ENCODE peak calls at places on chromosomes 11 and 22, in eight cellular contexts. One of them, this sample, is unnamed.

GRCh38 chr22:39087881-39088687 is 9.0 kb upstream of the APOBEC3H start:
- DNase-seq in spleen: peak; percentile 68
- DNase-seq in CD8-positive, alpha-beta T cell: no peak
- DNase-seq in stomach: no peak
- DNase-seq in gastrocnemius medialis: no peak
- DNase-seq in PC-3: no peak
- DNase-seq in esophagus squamous epithelium: no peak
- DNase-seq in upper lobe of right lung: no peak
- DNase-seq in this sample: no peak

GRCh38 chr11:115561116-115561515 is 56.9 kb upstream of the CADM1 start:
- DNase-seq in spleen: no peak
- DNase-seq in CD8-positive, alpha-beta T cell: no peak
- DNase-seq in stomach: no peak
- DNase-seq in gastrocnemius medialis: no peak
- DNase-seq in PC-3: no peak
- DNase-seq in esophagus squamous epithelium: no peak
- DNase-seq in upper lobe of right lung: no peak
- DNase-seq in this sample: no peak

GRCh38 chr11:8090756-8091155 is 9.7 kb downstream of the TUB start:
- DNase-seq in spleen: peak; percentile 24
- DNase-seq in CD8-positive, alpha-beta T cell: no peak
- DNase-seq in stomach: no peak
- DNase-seq in gastrocnemius medialis: no peak
- DNase-seq in PC-3: peak; percentile 30
- DNase-seq in esophagus squamous epithelium: no peak
- DNase-seq in upper lobe of right lung: no peak
- DNase-seq in this sample: no peak

GRCh38 chr11:106854429-106854828 is 163.8 kb downstream of the GUCY1A2 start:
- DNase-seq in spleen: peak; percentile 41
- DNase-seq in CD8-positive, alpha-beta T cell: no peak
- DNase-seq in stomach: no peak
- DNase-seq in gastrocnemius medialis: no peak
- DNase-seq in PC-3: no peak
- DNase-seq in esophagus squamous epithelium: no peak
- DNase-seq in upper lobe of right lung: no peak
- DNase-seq in this sample: no peak

GRCh38 chr22:41699264-41700104 is at the start of gene MEI1:
- DNase-seq in spleen: peak; percentile 96
- DNase-seq in CD8-positive, alpha-beta T cell: peak; percentile 87
- DNase-seq in stomach: peak; percentile 90
- DNase-seq in gastrocnemius medialis: peak; percentile 65
- DNase-seq in PC-3: no peak
- DNase-seq in esophagus squamous epithelium: peak; percentile 23
- DNase-seq in upper lobe of right lung: peak; percentile 93
- DNase-seq in this sample: peak; percentile 60

GRCh38 chr11:13487661-13488030 is 8.2 kb downstream of the PTH start:
- DNase-seq in spleen: no peak
- DNase-seq in CD8-positive, alpha-beta T cell: peak; percentile 22
- DNase-seq in stomach: no peak
- DNase-seq in gastrocnemius medialis: no peak
- DNase-seq in PC-3: peak; percentile 29
- DNase-seq in esophagus squamous epithelium: no peak
- DNase-seq in upper lobe of right lung: no peak
- DNase-seq in this sample: no peak

GRCh38 chr22:23213581-23214341 is 33.5 kb downstream of the BCR start:
- DNase-seq in spleen: peak; percentile 0
- DNase-seq in CD8-positive, alpha-beta T cell: no peak
- DNase-seq in stomach: no peak
- DNase-seq in gastrocnemius medialis: no peak
- DNase-seq in PC-3: no peak
- DNase-seq in esophagus squamous epithelium: no peak
- DNase-seq in upper lobe of right lung: no peak
- DNase-seq in this sample: no peak

GRCh38 chr11:5605849-5606248 is 9.4 kb downstream of the TRIM6 start:
- DNase-seq in spleen: no peak
- DNase-seq in CD8-positive, alpha-beta T cell: no peak
- DNase-seq in stomach: no peak
- DNase-seq in gastrocnemius medialis: no peak
- DNase-seq in PC-3: peak; percentile 59
- DNase-seq in esophagus squamous epithelium: no peak
- DNase-seq in upper lobe of right lung: no peak
- DNase-seq in this sample: no peak

GRCh38 chr11:86942212-86942611 is 13.0 kb downstream of the FZD4 start:
- DNase-seq in spleen: no peak
- DNase-seq in CD8-positive, alpha-beta T cell: no peak
- DNase-seq in stomach: no peak
- DNase-seq in gastrocnemius medialis: no peak
- DNase-seq in PC-3: peak; percentile 44
- DNase-seq in esophagus squamous epithelium: no peak
- DNase-seq in upper lobe of right lung: no peak
- DNase-seq in this sample: no peak

GRCh38 chr11:33475999-33476398 is 218.8 kb downstream of the HIPK3 start:
- DNase-seq in spleen: no peak
- DNase-seq in CD8-positive, alpha-beta T cell: no peak
- DNase-seq in stomach: peak; percentile 29
- DNase-seq in gastrocnemius medialis: no peak
- DNase-seq in PC-3: peak; percentile 20
- DNase-seq in esophagus squamous epithelium: no peak
- DNase-seq in upper lobe of right lung: no peak
- DNase-seq in this sample: peak; percentile 36

GRCh38 chr11:20155683-20156279 is 4.5 kb downstream of the DBX1 start:
- DNase-seq in spleen: no peak
- DNase-seq in CD8-positive, alpha-beta T cell: no peak
- DNase-seq in stomach: no peak
- DNase-seq in gastrocnemius medialis: no peak
- DNase-seq in PC-3: no peak
- DNase-seq in esophagus squamous epithelium: no peak
- DNase-seq in upper lobe of right lung: no peak
- DNase-seq in this sample: no peak

GRCh38 chr11:74683941-74684481 is 47.2 kb downstream of the CHRDL2 start:
- DNase-seq in spleen: peak; percentile 53
- DNase-seq in CD8-positive, alpha-beta T cell: no peak
- DNase-seq in stomach: no peak
- DNase-seq in gastrocnemius medialis: no peak
- DNase-seq in PC-3: peak; percentile 28
- DNase-seq in esophagus squamous epithelium: no peak
- DNase-seq in upper lobe of right lung: peak; percentile 58
- DNase-seq in this sample: no peak

GRCh38 chr11:94032066-94032465 is 10.9 kb downstream of the HEPHL1 start:
- DNase-seq in spleen: no peak
- DNase-seq in CD8-positive, alpha-beta T cell: no peak
- DNase-seq in stomach: no peak
- DNase-seq in gastrocnemius medialis: no peak
- DNase-seq in PC-3: no peak
- DNase-seq in esophagus squamous epithelium: no peak
- DNase-seq in upper lobe of right lung: no peak
- DNase-seq in this sample: no peak

DNA sequence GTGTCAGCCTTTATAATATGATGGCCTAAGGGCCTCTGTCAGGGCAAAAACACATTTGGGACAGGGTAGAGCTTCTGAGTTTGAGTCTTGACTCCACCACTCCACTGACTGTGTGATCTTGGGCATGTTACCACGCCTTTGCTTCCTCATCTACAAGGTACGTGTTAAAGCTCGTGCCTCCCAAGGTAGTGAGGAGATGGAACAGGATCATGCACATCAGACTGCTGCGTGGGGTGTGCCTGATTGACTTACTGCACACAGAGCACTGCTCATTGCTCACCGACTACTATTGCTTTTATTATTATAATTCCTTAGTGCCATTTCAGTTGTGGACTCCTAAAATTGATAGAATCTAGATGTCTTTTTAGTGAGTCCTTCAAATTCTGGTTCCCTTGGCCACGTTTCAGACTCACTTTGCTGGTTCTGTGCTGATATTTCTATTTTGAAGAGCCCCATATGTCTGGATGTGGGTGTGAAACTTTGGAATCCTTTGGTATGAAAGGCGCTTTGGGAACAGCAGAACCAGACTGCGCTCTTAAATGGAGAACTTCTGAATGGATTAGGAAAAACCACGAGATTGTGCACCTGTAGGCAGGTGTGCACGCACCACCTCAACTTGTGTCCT is 44.1 kb upstream of the RAB1B start:
- DNase-seq in spleen: no peak
- DNase-seq in CD8-positive, alpha-beta T cell: no peak
- DNase-seq in stomach: no peak
- DNase-seq in gastrocnemius medialis: no peak
- DNase-seq in PC-3: no peak
- DNase-seq in esophagus squamous epithelium: no peak
- DNase-seq in upper lobe of right lung: peak; percentile 39
- DNase-seq in this sample: no peak
- H3K36me3 ChIP-seq in spleen: peaks cover 89% of the 10 kb centered on the region
- H3K36me3 ChIP-seq in CD8-positive, alpha-beta T cell: peaks cover 52% of the 10 kb centered on the region
- H3K36me3 ChIP-seq in stomach: peaks cover 60% of the 10 kb centered on the region
- H3K36me3 ChIP-seq in gastrocnemius medialis: peaks cover 19% of the 10 kb centered on the region
- H3K36me3 ChIP-seq in PC-3: no peaks in the 10 kb centered on the region
- H3K36me3 ChIP-seq in esophagus squamous epithelium: peaks cover 83% of the 10 kb centered on the region
- H3K36me3 ChIP-seq in upper lobe of right lung: peaks cover 39% of the 10 kb centered on the region
- H3K36me3 ChIP-seq in this sample: no peaks in the 10 kb centered on the region

GRCh38 chr11:109865558-109866186 is 227.5 kb upstream of the ZC3H12C start:
- DNase-seq in spleen: no peak
- DNase-seq in CD8-positive, alpha-beta T cell: no peak
- DNase-seq in stomach: no peak
- DNase-seq in gastrocnemius medialis: no peak
- DNase-seq in PC-3: peak; percentile 62
- DNase-seq in esophagus squamous epithelium: no peak
- DNase-seq in upper lobe of right lung: no peak
- DNase-seq in this sample: no peak
- TF ChIP-seq CTCF in spleen: no peak
- TF ChIP-seq CTCF in CD8-positive, alpha-beta T cell: no peak
- TF ChIP-seq CTCF in stomach: no peak
- TF ChIP-seq CTCF in gastrocnemius medialis: no peak
- TF ChIP-seq CTCF in PC-3: peak; percentile 58
- TF ChIP-seq CTCF in esophagus squamous epithelium: no peak
- TF ChIP-seq CTCF in upper lobe of right lung: no peak
- TF ChIP-seq CTCF in this sample: no peak

DNA sequence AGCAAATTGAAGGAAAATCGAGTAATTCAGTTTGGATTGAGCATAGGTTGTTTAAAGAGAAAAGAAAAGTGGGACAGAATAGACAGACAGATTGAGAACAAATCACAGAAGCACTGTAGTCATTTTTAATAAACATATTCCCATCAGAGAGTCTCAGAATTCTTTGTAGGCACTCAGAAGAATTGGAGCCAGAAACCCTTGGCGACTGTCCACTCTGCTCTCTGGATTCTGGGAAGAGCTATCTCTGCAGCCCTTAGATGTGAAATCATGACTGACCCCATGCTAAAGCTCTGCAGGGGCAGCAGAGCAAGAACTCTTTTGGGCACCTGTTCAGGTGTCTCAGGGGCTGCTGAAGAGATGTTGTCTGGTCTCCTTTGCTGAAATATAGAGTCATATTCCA is 223.7 kb upstream of the KIRREL3 start:
- DNase-seq in spleen: no peak
- DNase-seq in CD8-positive, alpha-beta T cell: no peak
- DNase-seq in stomach: no peak
- DNase-seq in gastrocnemius medialis: no peak
- DNase-seq in PC-3: no peak
- DNase-seq in esophagus squamous epithelium: no peak
- DNase-seq in upper lobe of right lung: no peak
- DNase-seq in this sample: no peak
- H3K36me3 ChIP-seq in spleen: no peaks in the 10 kb centered on the region
- H3K36me3 ChIP-seq in CD8-positive, alpha-beta T cell: no peaks in the 10 kb centered on the region
- H3K36me3 ChIP-seq in stomach: no peaks in the 10 kb centered on the region
- H3K36me3 ChIP-seq in gastrocnemius medialis: no peaks in the 10 kb centered on the region
- H3K36me3 ChIP-seq in PC-3: no peaks in the 10 kb centered on the region
- H3K36me3 ChIP-seq in esophagus squamous epithelium: no peaks in the 10 kb centered on the region
- H3K36me3 ChIP-seq in upper lobe of right lung: no peaks in the 10 kb centered on the region
- H3K36me3 ChIP-seq in this sample: no peaks in the 10 kb centered on the region

DNA sequence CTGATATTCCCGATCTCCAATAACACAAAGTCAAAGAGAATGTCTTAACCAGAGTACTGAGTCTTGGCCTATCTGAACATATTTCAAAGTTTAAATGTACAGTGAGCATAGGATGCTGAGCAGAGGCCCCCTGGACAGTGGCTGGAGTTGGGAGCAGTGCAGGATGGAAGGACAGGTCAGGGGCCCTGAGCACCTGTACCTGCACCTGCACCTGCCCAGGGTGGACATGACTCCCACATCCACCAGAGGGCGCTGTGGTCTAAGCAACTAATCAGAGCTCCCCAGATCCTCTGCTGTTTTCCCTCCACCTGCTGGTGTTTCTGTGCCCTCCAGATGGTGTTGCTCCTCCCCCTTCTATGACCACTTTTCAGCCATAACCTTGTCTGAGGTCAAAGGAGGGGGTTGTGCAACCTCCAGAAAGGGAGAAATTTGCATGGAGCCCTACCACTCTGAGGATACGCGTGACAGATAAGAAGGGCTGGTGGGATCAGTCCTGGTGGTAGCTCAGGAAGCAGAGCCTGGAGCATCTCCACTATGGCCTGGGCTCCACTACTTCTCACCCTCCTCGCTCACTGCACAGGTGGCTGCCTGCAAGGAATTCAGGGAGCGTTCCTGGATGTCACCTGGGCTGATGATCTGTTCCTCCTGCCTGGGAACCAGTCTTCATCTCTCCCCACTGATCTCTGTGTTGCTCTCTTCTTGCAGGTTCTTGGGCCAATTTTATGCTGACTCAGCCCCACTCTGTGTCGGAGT is 49.1 kb upstream of the VPREB1 start:
- DNase-seq in spleen: peak; percentile 92
- DNase-seq in CD8-positive, alpha-beta T cell: peak; percentile 80
- DNase-seq in stomach: peak; percentile 83
- DNase-seq in gastrocnemius medialis: peak; percentile 35
- DNase-seq in PC-3: peak; percentile 85
- DNase-seq in esophagus squamous epithelium: no peak
- DNase-seq in upper lobe of right lung: peak; percentile 83
- DNase-seq in this sample: peak; percentile 48
- TF ChIP-seq CTCF in spleen: peak; percentile 80
- TF ChIP-seq CTCF in CD8-positive, alpha-beta T cell: peak; percentile 95
- TF ChIP-seq CTCF in stomach: peak; percentile 72
- TF ChIP-seq CTCF in gastrocnemius medialis: peak; percentile 63
- TF ChIP-seq CTCF in PC-3: peak; percentile 82
- TF ChIP-seq CTCF in esophagus squamous epithelium: peak; percentile 67
- TF ChIP-seq CTCF in upper lobe of right lung: peak; percentile 80
- TF ChIP-seq CTCF in this sample: peak; percentile 74

GRCh38 chr11:70384486-70385152 is 13.7 kb upstream of the CTTN start:
- DNase-seq in spleen: no peak
- DNase-seq in CD8-positive, alpha-beta T cell: no peak
- DNase-seq in stomach: no peak
- DNase-seq in gastrocnemius medialis: no peak
- DNase-seq in PC-3: no peak
- DNase-seq in esophagus squamous epithelium: no peak
- DNase-seq in upper lobe of right lung: peak; percentile 60
- DNase-seq in this sample: no peak
- H3K36me3 ChIP-seq in spleen: peaks cover 56% of the 10 kb centered on the region
- H3K36me3 ChIP-seq in CD8-positive, alpha-beta T cell: peaks cover 4% of the 10 kb centered on the region
- H3K36me3 ChIP-seq in stomach: peaks cover 54% of the 10 kb centered on the region
- H3K36me3 ChIP-seq in gastrocnemius medialis: peaks cover 21% of the 10 kb centered on the region
- H3K36me3 ChIP-seq in PC-3: peaks cover 41% of the 10 kb centered on the region
- H3K36me3 ChIP-seq in esophagus squamous epithelium: peaks cover 61% of the 10 kb centered on the region
- H3K36me3 ChIP-seq in upper lobe of right lung: peaks cover 49% of the 10 kb centered on the region
- H3K36me3 ChIP-seq in this sample: no peaks in the 10 kb centered on the region

DNA sequence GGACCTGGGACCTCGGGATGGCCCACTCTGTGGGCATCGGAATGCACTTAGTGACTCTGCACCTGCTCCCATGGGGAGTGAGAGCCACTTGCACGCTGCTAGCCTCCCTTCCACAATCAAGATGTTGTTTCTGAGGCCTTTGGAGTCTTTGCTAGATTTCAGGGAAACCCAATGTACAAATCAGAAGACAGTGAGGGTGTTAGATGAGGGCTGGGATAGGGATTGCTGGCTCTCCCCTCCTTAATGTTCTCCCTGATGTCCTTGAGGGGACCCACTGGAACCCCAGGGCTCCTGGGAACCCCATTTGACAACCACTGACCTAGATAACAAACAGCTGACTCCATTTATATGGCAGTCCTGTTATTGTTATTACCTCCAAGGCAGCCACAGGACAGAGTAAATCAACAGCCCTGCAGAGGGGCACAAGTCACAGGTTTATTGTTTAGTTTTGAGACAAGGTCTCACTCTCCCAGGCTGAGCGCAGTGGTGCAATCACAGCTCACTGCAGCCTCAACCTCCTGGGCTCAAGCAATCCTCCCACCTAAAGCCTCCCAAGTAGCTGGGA is 31.3 kb upstream of the COMT start:
- DNase-seq in spleen: no peak
- DNase-seq in CD8-positive, alpha-beta T cell: no peak
- DNase-seq in stomach: no peak
- DNase-seq in gastrocnemius medialis: no peak
- DNase-seq in PC-3: no peak
- DNase-seq in esophagus squamous epithelium: no peak
- DNase-seq in upper lobe of right lung: no peak
- DNase-seq in this sample: no peak
- TF ChIP-seq CTCF in spleen: peak; percentile 40
- TF ChIP-seq CTCF in CD8-positive, alpha-beta T cell: peak; percentile 21
- TF ChIP-seq CTCF in stomach: no peak
- TF ChIP-seq CTCF in gastrocnemius medialis: no peak
- TF ChIP-seq CTCF in PC-3: no peak
- TF ChIP-seq CTCF in esophagus squamous epithelium: no peak
- TF ChIP-seq CTCF in upper lobe of right lung: no peak
- TF ChIP-seq CTCF in this sample: no peak

This sample was measured in prostate gland.